ENCODE peak calls at places on chromosome 21, in six cellular contexts. V is SK-N-SH, H is HCT116, N is GM23248, Z is neural progenitor cell, G is IMR-90. L is an unnamed sample.

GRCh38 chr21:36175771-36176565 is 19.3 kb downstream of the DOP1B start:
- DNase-seq in N (no peak), Z (no peak), H (no peak), V (no peak), G (no peak), L (no peak)

GRCh38 chr21:35559128-35559831 is 501.0 kb downstream of the SETD4 start:
- DNase-seq in N (peak; percentile 97), V (peak; percentile 8), G (peak; percentile 95), H (no peak), Z (no peak), L (peak; percentile 96)

GRCh38 chr21:26715878-26716506 is 129.2 kb downstream of the ADAMTS1 start:
- DNase-seq in H (no peak), G (peak; percentile 51), V (peak; percentile 48), N (peak; percentile 73), Z (peak; percentile 74), L (peak; percentile 60)

GRCh38 chr21:38244885-38245869 is 11.6 kb upstream of the KCNJ15 start:
- DNase-seq in Z (no peak), V (no peak), N (peak; percentile 98), G (peak; percentile 98), H (no peak), L (peak; percentile 82)

GRCh38 chr21:15825699-15826098 is 95.9 kb downstream of the USP25 start:
- DNase-seq in G (no peak), H (no peak), N (no peak), V (no peak), Z (no peak), L (no peak)

GRCh38 chr21:35220301-35220700 is 171.2 kb upstream of the RUNX1 start:
- DNase-seq in V (no peak), N (peak; percentile 67), Z (no peak), H (no peak), G (no peak), L (peak; percentile 57)

GRCh38 chr21:27505516-27505915 is 538.6 kb upstream of the ADAMTS5 start:
- DNase-seq in N (peak; percentile 62), H (no peak), Z (no peak), V (no peak), G (peak; percentile 70), L (peak; percentile 61)

GRCh38 chr21:30434033-30434631 is 4.1 kb downstream of the KRTAP13-4 start:
- DNase-seq in Z (peak; percentile 56), H (no peak), G (no peak), N (peak; percentile 47), V (peak; percentile 33), L (peak; percentile 0)

GRCh38 chr21:42424848-42425602 is 21.3 kb downstream of the UBASH3A start:
- DNase-seq in G (no peak), Z (no peak), N (no peak), H (no peak), V (no peak), L (no peak)

GRCh38 chr21:42427809-42428419 is 24.2 kb downstream of the UBASH3A start:
- DNase-seq in Z (no peak), V (no peak), H (no peak), G (no peak), N (no peak), L (no peak)

GRCh38 chr21:42426424-42426823 is 22.7 kb downstream of the UBASH3A start:
- DNase-seq in G (no peak), H (no peak), V (no peak), Z (no peak), N (no peak), L (no peak)

GRCh38 chr21:42425603-42425985 is 21.9 kb downstream of the UBASH3A start:
- DNase-seq in G (no peak), N (no peak), Z (no peak), V (no peak), H (no peak), L (no peak)

DNA sequence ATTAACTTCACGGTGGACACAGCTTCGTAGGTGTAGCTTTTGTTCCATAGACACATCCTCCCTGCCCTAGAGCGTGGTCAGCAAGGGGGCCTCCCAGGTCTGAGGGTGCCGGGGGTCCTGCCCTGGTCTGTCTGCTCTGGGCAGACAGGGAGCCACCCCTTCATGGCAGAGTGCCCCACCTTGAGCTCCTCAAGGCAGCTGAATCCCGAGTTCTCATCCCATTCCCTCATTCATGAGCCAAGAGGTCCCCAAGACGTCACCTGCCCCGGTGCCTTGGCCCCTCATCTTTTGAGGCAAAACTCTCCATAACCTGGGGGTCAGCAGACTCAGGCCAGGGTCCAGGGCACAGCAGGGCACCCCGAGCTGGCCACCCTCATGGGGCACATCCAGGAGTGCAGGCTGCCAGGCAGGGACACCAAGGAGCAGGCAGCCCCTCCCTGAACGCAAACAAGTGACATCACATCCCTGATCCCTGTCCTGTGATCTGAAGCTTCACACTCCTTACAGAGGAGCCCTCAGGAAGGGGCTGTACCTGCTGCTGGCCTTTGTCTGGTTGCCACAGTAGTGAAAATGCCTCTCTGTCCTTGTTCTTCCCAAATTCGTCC is 23.3 kb downstream of the UBASH3A start:
- DNase-seq in V (no peak), Z (no peak), H (no peak), N (no peak), G (no peak), L (no peak)
- H2AFZ ChIP-seq in V (no peak overlapping the region), Z (no peak overlapping the region), H (no peak overlapping the region), N (no peak overlapping the region), G (no peak overlapping the region), L (no peak overlapping the region)

GRCh38 chr21:44858291-44858690 is 15.2 kb downstream of the PTTG1IP start:
- DNase-seq in G (no peak), H (no peak), Z (no peak), V (no peak), N (no peak), L (no peak)
- H4K20me1 ChIP-seq in G (peaks cover 87% of the 10 kb centered on the region), H (no peaks in the 10 kb centered on the region), Z (peaks cover 86% of the 10 kb centered on the region), V (peaks cover 99% of the 10 kb centered on the region), N (peaks cover 30% of the 10 kb centered on the region), L (no peaks in the 10 kb centered on the region)

GRCh38 chr21:39453571-39454179 is 1.9 kb downstream of the SH3BGR start:
- DNase-seq in G (no peak), V (no peak), H (no peak), N (no peak), Z (no peak), L (no peak)

GRCh38 chr21:39454949-39455668 is 3.3 kb downstream of the SH3BGR start:
- DNase-seq in H (no peak), N (no peak), Z (no peak), V (no peak), G (no peak), L (no peak)

GRCh38 chr21:39451332-39452206 is at the start of gene SH3BGR:
- DNase-seq in Z (peak; percentile 74), N (peak; percentile 3), G (no peak), H (no peak), V (peak; percentile 18), L (peak; percentile 17)

GRCh38 chr21:39452965-39453332 is 1.2 kb downstream of the SH3BGR start:
- DNase-seq in N (no peak), H (no peak), V (no peak), Z (peak; percentile 19), G (no peak), L (no peak)

DNA sequence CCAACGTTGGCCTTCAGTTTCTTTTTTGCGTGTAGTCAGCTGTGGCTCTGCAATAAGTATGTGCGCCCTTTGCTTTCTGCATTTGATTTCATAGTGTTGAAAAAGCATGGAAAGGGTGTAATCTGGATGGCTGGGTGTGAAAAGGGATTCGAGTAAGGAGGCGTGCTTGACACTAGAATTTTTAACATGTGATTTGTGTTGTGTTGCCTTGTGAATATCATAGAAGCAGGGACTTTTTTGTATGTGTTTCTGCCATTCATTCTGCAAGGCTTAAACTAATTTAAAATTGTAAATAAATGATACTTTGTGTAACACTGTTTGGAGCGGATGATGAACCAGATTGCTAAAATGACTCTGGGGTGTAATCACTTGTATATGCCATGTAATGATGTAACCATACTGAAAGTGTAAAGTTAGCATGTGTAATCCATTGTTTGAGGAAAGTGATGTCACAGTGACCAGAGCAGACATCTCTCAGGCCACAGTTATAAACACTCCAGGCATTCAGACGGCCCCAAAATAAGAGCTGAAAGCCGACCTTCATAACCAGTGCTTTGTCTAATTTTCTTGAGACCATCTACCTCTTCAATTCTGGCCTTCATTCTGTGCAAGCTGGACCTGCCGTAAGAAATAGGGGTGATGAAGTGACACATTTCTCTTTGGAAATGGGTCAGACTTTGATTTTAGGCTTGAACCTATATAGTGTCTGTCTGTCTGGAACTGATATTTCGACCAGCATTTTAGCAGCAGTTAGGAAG is 616 bp downstream of the SH3BGR start:
- DNase-seq in H (no peak), G (peak; percentile 83), V (no peak), N (peak; percentile 82), Z (no peak), L (peak; percentile 60)
- H2AFZ ChIP-seq in H (no peak overlapping the region), G (no peak overlapping the region), V (no peak overlapping the region), N (peak overlapping the region; percentile 68), Z (peak overlapping the region; percentile 52), L (no peak overlapping the region)

GRCh38 chr21:46130721-46131720 is 24.4 kb downstream of the FTCD start:
- DNase-seq in V (no peak), G (no peak), Z (no peak), N (peak; percentile 41), H (no peak), L (no peak)
- H4K20me1 ChIP-seq in V (no peaks in the 10 kb centered on the region), G (peaks cover 91% of the 10 kb centered on the region), Z (no peaks in the 10 kb centered on the region), N (no peaks in the 10 kb centered on the region), H (no peaks in the 10 kb centered on the region), L (no peaks in the 10 kb centered on the region)

GRCh38 chr21:32437729-32438128 is 25.2 kb downstream of the EVA1C start:
- DNase-seq in V (no peak), G (no peak), H (no peak), N (no peak), Z (no peak), L (no peak)
- H2AFZ ChIP-seq in V (no peak overlapping the region), G (no peak overlapping the region), H (no peak overlapping the region), N (no peak overlapping the region), Z (no peak overlapping the region), L (no peak overlapping the region)

GRCh38 chr21:43913928-43914327 is 48.9 kb downstream of the AGPAT3 start:
- DNase-seq in H (no peak), V (no peak), Z (no peak), N (no peak), G (peak; percentile 64), L (peak; percentile 48)
- H4K20me1 ChIP-seq in H (no peaks in the 10 kb centered on the region), V (peaks cover 23% of the 10 kb centered on the region), Z (no peaks in the 10 kb centered on the region), N (no peaks in the 10 kb centered on the region), G (peaks cover 69% of the 10 kb centered on the region), L (no peaks in the 10 kb centered on the region)

DNA sequence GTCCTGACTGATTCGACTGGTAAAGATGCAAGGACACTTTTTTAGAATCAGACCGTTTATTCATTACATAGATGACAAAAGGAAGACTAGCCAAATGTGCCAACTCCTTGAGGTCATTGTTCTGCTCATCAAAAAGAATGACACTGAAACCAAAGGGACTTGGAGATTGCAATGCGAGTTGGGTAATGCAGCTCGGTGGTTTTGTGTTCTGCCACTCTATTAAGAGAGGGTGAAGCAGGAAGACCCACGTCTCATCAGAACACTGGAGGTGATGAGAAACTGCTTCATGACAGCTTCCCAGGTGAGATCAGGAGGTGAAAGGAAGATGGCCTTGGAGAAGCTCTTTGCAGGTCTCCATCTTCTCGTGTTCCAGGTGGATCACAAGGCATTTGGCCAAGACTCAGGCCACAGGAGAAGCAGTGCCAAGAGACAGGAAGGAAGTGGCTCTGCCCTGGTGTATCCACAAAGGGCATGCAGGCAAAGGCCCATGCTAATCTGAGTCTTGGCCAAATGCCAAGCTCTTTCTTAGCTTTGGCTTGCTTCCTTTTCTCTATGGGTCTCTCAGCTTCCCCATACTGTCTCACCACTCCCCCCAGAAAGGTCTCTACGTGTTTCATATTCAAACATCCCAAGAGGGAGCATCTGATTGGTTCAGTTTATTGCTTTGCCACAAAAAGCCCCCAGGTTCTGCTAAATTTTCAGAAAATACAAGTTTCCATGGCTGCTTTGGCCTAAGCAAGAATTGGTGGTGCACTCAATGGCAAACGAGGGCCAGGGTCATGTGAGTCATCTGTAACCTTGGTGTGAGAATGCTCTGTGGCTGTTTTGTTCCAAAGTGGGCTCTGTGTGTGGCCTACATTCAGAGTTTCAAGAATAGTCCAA is 5.7 kb upstream of the CCT8 start:
- DNase-seq in G (no peak), Z (no peak), H (no peak), V (no peak), N (no peak), L (no peak)
- H2AFZ ChIP-seq in G (peak overlapping the region; percentile 32), Z (no peak overlapping the region), H (no peak overlapping the region), V (peak overlapping the region; percentile 16), N (no peak overlapping the region), L (no peak overlapping the region)

L was measured in fibroblast of lung.